ENCODE peak calls at places on chromosomes 16 and 17, in eight cellular contexts. L is epithelial cell of esophagus, I is esophagus muscularis mucosa, H is choroid plexus epithelial cell, Z is kidney, X is fibroblast of the aortic adventitia, T is SJCRH30, W is astrocyte of the cerebellum. B is an unnamed sample.

GRCh38 chr17:51827140-51827539 is 331.4 kb downstream of the CA10 start:
- DNase-seq in H (no peak), X (no peak), Z (no peak), T (no peak), W (no peak), I (no peak), L (no peak), B (no peak)

GRCh38 chr17:83068641-83069570 is 10.5 kb upstream of the METRNL start:
- DNase-seq in I (no peak), L (no peak), H (no peak), T (no peak), W (no peak), Z (peak; percentile 73), X (no peak), B (no peak)

GRCh38 chr17:61402978-61403845 is 3.6 kb downstream of the TBX2 start:
- DNase-seq in L (no peak), W (no peak), X (peak; percentile 36), H (peak; percentile 41), T (peak; percentile 88), I (no peak), Z (peak; percentile 79), B (no peak)

GRCh38 chr16:83727018-83727417 is 80.8 kb upstream of the HSBP1 start:
- DNase-seq in Z (no peak), T (no peak), H (peak; percentile 83), W (peak; percentile 23), X (no peak), I (no peak), L (no peak), B (no peak)

GRCh38 chr17:29176500-29177351 is 3.5 kb downstream of the MYO18A start:
- DNase-seq in W (no peak), X (peak; percentile 37), Z (peak; percentile 86), L (peak; percentile 65), T (no peak), I (no peak), H (peak; percentile 67), B (no peak)

GRCh38 chr17:21078056-21078825 is 35.4 kb upstream of the USP22 start:
- DNase-seq in H (no peak), X (no peak), W (no peak), L (no peak), T (no peak), Z (no peak), I (no peak), B (no peak)

GRCh38 chr16:49574826-49575225 is 201.2 kb downstream of the C16orf78 start:
- DNase-seq in X (no peak), L (no peak), T (no peak), W (no peak), H (no peak), I (no peak), Z (no peak), B (no peak)

GRCh38 chr16:84041421-84041820 is 1.2 kb downstream of the SLC38A8 start:
- DNase-seq in I (no peak), L (no peak), H (no peak), X (no peak), Z (peak; percentile 45), T (no peak), W (no peak), B (no peak)

GRCh38 chr16:55056585-55057520 is 126.2 kb downstream of the IRX5 start:
- DNase-seq in L (peak; percentile 43), Z (no peak), X (no peak), T (peak; percentile 22), W (no peak), I (no peak), H (no peak), B (no peak)

GRCh38 chr17:28240688-28241340 is 78.2 kb upstream of the TMEM97 start:
- DNase-seq in L (no peak), Z (peak; percentile 24), X (no peak), H (no peak), T (no peak), W (no peak), I (no peak), B (no peak)

GRCh38 chr17:16417399-16417798 is 2.0 kb downstream of the TRPV2 start:
- DNase-seq in X (no peak), W (no peak), T (no peak), L (no peak), I (no peak), H (no peak), Z (no peak), B (no peak)

GRCh38 chr17:9233761-9234160 is 212.5 kb downstream of the NTN1 start:
- DNase-seq in H (no peak), W (no peak), T (no peak), I (no peak), Z (peak; percentile 61), L (no peak), X (no peak), B (no peak)

GRCh38 chr17:77496831-77497577 is 356.2 kb downstream of the SEC14L1 start:
- DNase-seq in W (no peak), H (no peak), T (no peak), L (no peak), X (no peak), I (no peak), Z (peak; percentile 58), B (no peak)

GRCh38 chr17:69506489-69506888 is 92.0 kb downstream of the MAP2K6 start:
- DNase-seq in W (no peak), T (no peak), L (peak; percentile 41), Z (no peak), X (no peak), I (no peak), H (peak; percentile 43), B (no peak)

GRCh38 chr16:57277586-57277985 is 6.9 kb downstream of the PLLP start:
- DNase-seq in L (peak; percentile 97), W (peak; percentile 45), H (peak; percentile 77), T (peak; percentile 83), X (peak; percentile 41), Z (peak; percentile 54), I (no peak), B (peak; percentile 59)

GRCh38 chr17:10429416-10430045 is 7.8 kb upstream of the MYH8 start:
- DNase-seq in W (no peak), T (no peak), I (no peak), L (no peak), H (no peak), Z (no peak), X (peak; percentile 17), B (no peak)

GRCh38 chr16:74623214-74623842 is 16.4 kb upstream of the GLG1 start:
- DNase-seq in T (no peak), H (peak; percentile 80), L (peak; percentile 63), I (no peak), W (peak; percentile 45), X (peak; percentile 68), Z (no peak), B (no peak)

GRCh38 chr16:30407794-30408534 is 558 bp downstream of the ZNF771 start:
- DNase-seq in I (no peak), L (no peak), Z (no peak), T (no peak), W (no peak), H (peak; percentile 52), X (no peak), B (no peak)

GRCh38 chr17:74413491-74413890 is 18.4 kb upstream of the GPRC5C start:
- DNase-seq in L (no peak), X (no peak), Z (peak; percentile 77), T (no peak), I (no peak), H (no peak), W (no peak), B (no peak)

GRCh38 chr17:74818306-74818705 is 41.4 kb downstream of the GRIN2C start:
- DNase-seq in Z (no peak), W (no peak), H (no peak), X (no peak), I (no peak), L (no peak), T (no peak), B (no peak)

GRCh38 chr17:77203436-77203835 is 62.7 kb downstream of the SEC14L1 start:
- DNase-seq in H (no peak), T (no peak), W (no peak), Z (no peak), I (no peak), X (no peak), L (no peak), B (no peak)

GRCh38 chr17:12739500-12739899 is 49.8 kb upstream of the ARHGAP44 start:
- DNase-seq in I (no peak), H (no peak), T (no peak), W (no peak), Z (no peak), L (peak; percentile 31), X (no peak), B (no peak)

GRCh38 chr17:63613663-63614062 is 8.6 kb upstream of the MAP3K3 start:
- DNase-seq in T (no peak), X (no peak), Z (no peak), L (no peak), W (no peak), I (no peak), H (no peak), B (no peak)

GRCh38 chr17:21041753-21042433 is 918 bp downstream of the USP22 start:
- DNase-seq in H (peak; percentile 83), W (no peak), Z (peak; percentile 96), T (peak; percentile 96), I (peak; percentile 96), L (peak; percentile 74), X (peak; percentile 66), B (peak; percentile 48)

GRCh38 chr16:75023019-75023418 is 24.2 kb downstream of the ZNRF1 start:
- DNase-seq in I (no peak), W (no peak), Z (no peak), L (no peak), H (peak; percentile 62), T (no peak), X (no peak), B (no peak)

GRCh38 chr16:67162439-67163163 is 1.9 kb upstream of the HSF4 start:
- DNase-seq in H (peak; percentile 72), L (no peak), X (no peak), T (no peak), I (no peak), Z (no peak), W (no peak), B (no peak)
- H3K4me3 ChIP-seq in H (peak overlapping the region; percentile 32), L (no peak overlapping the region), X (no peak overlapping the region), T (no peak overlapping the region), I (peak overlapping the region; percentile 53), Z (no peak overlapping the region), W (no peak overlapping the region), B (no peak overlapping the region)

GRCh38 chr17:40310882-40311391 is 2.0 kb downstream of the RARA start:
- DNase-seq in H (no peak), I (no peak), L (no peak), Z (peak; percentile 73), T (no peak), W (no peak), X (no peak), B (no peak)
- H3K4me3 ChIP-seq in H (no peak overlapping the region), I (no peak overlapping the region), L (no peak overlapping the region), Z (no peak overlapping the region), T (no peak overlapping the region), W (no peak overlapping the region), X (no peak overlapping the region), B (no peak overlapping the region)

DNA sequence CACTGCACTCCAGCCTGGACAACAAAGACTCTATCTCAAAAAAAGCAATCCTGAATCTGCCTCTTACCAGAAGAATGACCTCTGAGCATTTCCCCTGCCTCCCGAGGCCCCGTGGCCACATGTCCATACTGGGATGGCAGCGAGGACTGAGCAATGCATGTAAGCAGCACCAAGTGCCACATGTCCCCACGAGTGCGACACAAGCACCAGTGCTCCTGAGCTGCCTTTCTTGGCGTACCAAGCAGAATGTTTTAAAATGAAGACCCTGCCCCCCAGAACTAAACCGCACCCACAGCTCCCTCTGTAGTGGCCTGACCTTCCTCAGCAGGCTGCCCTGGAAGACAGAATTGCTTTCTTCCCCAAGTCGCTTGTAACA is 373.3 kb downstream of the SLC39A11 start:
- DNase-seq in L (no peak), T (no peak), I (no peak), Z (no peak), X (no peak), H (no peak), W (no peak), B (no peak)
- H3K4me3 ChIP-seq in L (no peak overlapping the region), T (no peak overlapping the region), I (no peak overlapping the region), Z (no peak overlapping the region), X (no peak overlapping the region), H (no peak overlapping the region), W (no peak overlapping the region), B (no peak overlapping the region)

GRCh38 chr16:17460890-17461289 is 9.9 kb downstream of the XYLT1 start:
- DNase-seq in Z (no peak), X (no peak), L (no peak), H (no peak), W (no peak), T (no peak), I (no peak), B (no peak)
- H3K4me3 ChIP-seq in Z (no peak overlapping the region), X (no peak overlapping the region), L (no peak overlapping the region), H (no peak overlapping the region), W (no peak overlapping the region), T (no peak overlapping the region), I (no peak overlapping the region), B (no peak overlapping the region)